ENCODE peak calls at places on chromosomes 3 and 15, in eight cellular contexts. Q is upper lobe of left lung, A is spleen, F is right lobe of liver, M is small intestine, R is tibial artery, X is HAP-1, H is HCT116. E is an unnamed sample. For H3K36me3, the result is how much of the 10 kb centered on the place peaks cover.

GRCh38 chr15:48823706-48824105 is 12.8 kb upstream of the CEP152 start:
- DNase-seq in M (no peak), X (peak), R (no peak), A (no peak), H (no peak), F (no peak), Q (no peak), E (no peak)

GRCh38 chr3:112378989-112379692 is 46.2 kb downstream of the CD200 start:
- DNase-seq in A (no peak), R (no peak), Q (peak), M (no peak), F (no peak), H (no peak), X (no peak), E (no peak)

GRCh38 chr3:174869448-174869847 is 10.3 kb downstream of the NAALADL2 start:
- DNase-seq in M (no peak), F (no peak), R (no peak), Q (no peak), X (no peak), A (no peak), H (no peak), E (peak)

GRCh38 chr15:40252438-40253178 is 13.7 kb downstream of the PAK6 start:
- DNase-seq in R (no peak), H (peak), Q (peak), F (no peak), M (peak), X (no peak), A (peak), E (peak)

GRCh38 chr3:51384145-51384729 is 854 bp upstream of the MANF start:
- DNase-seq in F (no peak), X (no peak), Q (peak), H (no peak), R (peak), A (peak), M (peak), E (peak)

GRCh38 chr3:169112153-169112892 is 551.2 kb downstream of the MECOM start:
- DNase-seq in F (no peak), R (no peak), Q (no peak), M (no peak), A (no peak), X (no peak), H (peak), E (peak)

GRCh38 chr3:188950832-188951489 is 220.8 kb upstream of the TPRG1 start:
- DNase-seq in H (peak), M (peak), X (no peak), R (peak), Q (peak), F (peak), A (no peak), E (peak)

GRCh38 chr3:124800511-124801374 is 70.5 kb downstream of the UMPS start:
- DNase-seq in F (peak), M (no peak), H (no peak), R (no peak), Q (no peak), X (no peak), A (peak), E (peak)

GRCh38 chr3:152417181-152417580 is 148.5 kb downstream of the MBNL1 start:
- DNase-seq in A (no peak), F (no peak), Q (no peak), R (no peak), H (no peak), M (no peak), X (no peak), E (no peak)

GRCh38 chr3:119148493-119149180 is 2.7 kb downstream of the TEX55 start:
- DNase-seq in F (no peak), X (no peak), M (no peak), Q (no peak), A (no peak), H (no peak), R (no peak), E (no peak)

GRCh38 chr3:142424754-142425153 is 23.1 kb downstream of the XRN1 start:
- DNase-seq in F (no peak), M (no peak), X (no peak), R (no peak), A (no peak), H (no peak), Q (no peak), E (no peak)

GRCh38 chr15:29736012-29736744 is 86.1 kb downstream of the TJP1 start:
- DNase-seq in R (no peak), Q (no peak), M (no peak), A (no peak), X (no peak), H (no peak), F (no peak), E (no peak)

GRCh38 chr15:100926258-100926657 is 7.1 kb downstream of the LRRK1 start:
- DNase-seq in H (no peak), R (no peak), F (no peak), Q (no peak), A (no peak), M (no peak), X (no peak), E (no peak)

GRCh38 chr3:48784426-48785120 is 63.1 kb downstream of the PRKAR2A start:
- DNase-seq in X (no peak), F (no peak), H (no peak), M (no peak), R (no peak), Q (no peak), A (no peak), E (no peak)

GRCh38 chr15:33029247-33029646 is 165.3 kb downstream of the FMN1 start:
- DNase-seq in M (no peak), R (no peak), H (no peak), Q (peak), X (no peak), A (no peak), F (no peak), E (no peak)

GRCh38 chr3:94249491-94250079 is 186.7 kb downstream of the NSUN3 start:
- DNase-seq in H (peak), R (peak), M (peak), X (peak), F (peak), Q (peak), A (peak), E (peak)

GRCh38 chr3:136749106-136749505 is 3.1 kb downstream of the STAG1 start:
- DNase-seq in R (no peak), Q (no peak), H (no peak), X (no peak), F (no peak), M (peak), A (no peak), E (peak)

GRCh38 chr15:57251941-57252340 is 124.4 kb upstream of the CGNL1 start:
- DNase-seq in F (no peak), H (no peak), X (no peak), R (no peak), Q (no peak), M (no peak), A (no peak), E (peak)

GRCh38 chr15:80265021-80265420 is 13.0 kb upstream of the CTXND1 start:
- DNase-seq in A (no peak), M (no peak), F (no peak), Q (no peak), X (no peak), H (no peak), R (no peak), E (no peak)

GRCh38 chr3:120956143-120956542 is 48.1 kb downstream of the STXBP5L start:
- DNase-seq in Q (no peak), M (no peak), H (no peak), R (no peak), A (no peak), F (no peak), X (no peak), E (no peak)

GRCh38 chr3:182238141-182238540 is 526.4 kb downstream of the SOX2 start:
- DNase-seq in H (no peak), Q (no peak), M (no peak), F (no peak), A (no peak), X (no peak), R (no peak), E (peak)

GRCh38 chr15:33716025-33716424 is 252.3 kb upstream of the CHRM5 start:
- DNase-seq in M (no peak), X (no peak), A (no peak), R (no peak), Q (no peak), H (no peak), F (no peak), E (no peak)

GRCh38 chr15:71599404-71600225 is 210.7 kb upstream of the NR2E3 start:
- DNase-seq in M (no peak), H (no peak), X (no peak), R (no peak), A (no peak), Q (peak), F (no peak), E (peak)

GRCh38 chr3:108006077-108006675 is 84.7 kb downstream of the CD47 start:
- DNase-seq in M (peak), A (no peak), F (peak), X (no peak), Q (peak), R (no peak), H (no peak), E (peak)

GRCh38 chr15:33846862-33847261 is 121.4 kb upstream of the CHRM5 start:
- DNase-seq in F (no peak), X (no peak), M (no peak), R (no peak), Q (no peak), A (no peak), H (no peak), E (no peak)

GRCh38 chr15:40534371-40534770 is 30.5 kb downstream of the CCDC32 start:
- DNase-seq in F (no peak), A (no peak), R (no peak), M (no peak), Q (no peak), X (no peak), H (no peak), E (no peak)

GRCh38 chr3:122085666-122086065 is 30.5 kb downstream of the CD86 start:
- DNase-seq in H (no peak), X (no peak), A (no peak), R (no peak), M (no peak), F (no peak), Q (no peak), E (no peak)

GRCh38 chr15:65916664-65917406 is 47.5 kb downstream of the RAB11A start:
- DNase-seq in R (peak), H (no peak), X (peak), M (no peak), A (peak), Q (peak), F (peak), E (peak)

GRCh38 chr15:31801152-31801551 is 229.2 kb upstream of the CHRNA7 start:
- DNase-seq in X (no peak), A (no peak), F (no peak), H (no peak), R (no peak), M (no peak), Q (no peak), E (peak)

GRCh38 chr3:145457825-145458552 is 703.0 kb downstream of the PLOD2 start:
- DNase-seq in R (no peak), H (no peak), A (no peak), F (no peak), X (no peak), M (no peak), Q (no peak), E (peak)

GRCh38 chr15:92924216-92924615 is 24.1 kb downstream of the CHD2 start:
- DNase-seq in M (no peak), Q (no peak), H (no peak), X (no peak), R (no peak), A (no peak), F (no peak), E (no peak)
- H3K36me3 ChIP-seq in M (under half), Q (under half), H (half or more), X (half or more), R (under half), A (under half), F (under half), E (half or more)

GRCh38 chr3:46925585-46925934 is 48.0 kb downstream of the PTH1R start:
- DNase-seq in M (no peak), A (peak), X (no peak), R (peak), Q (no peak), F (peak), H (no peak), E (no peak)
- H3K36me3 ChIP-seq in M (under half), A (under half), X (half or more), R (half or more), Q (under half), F (half or more), H (under half), E (under half)

DNA sequence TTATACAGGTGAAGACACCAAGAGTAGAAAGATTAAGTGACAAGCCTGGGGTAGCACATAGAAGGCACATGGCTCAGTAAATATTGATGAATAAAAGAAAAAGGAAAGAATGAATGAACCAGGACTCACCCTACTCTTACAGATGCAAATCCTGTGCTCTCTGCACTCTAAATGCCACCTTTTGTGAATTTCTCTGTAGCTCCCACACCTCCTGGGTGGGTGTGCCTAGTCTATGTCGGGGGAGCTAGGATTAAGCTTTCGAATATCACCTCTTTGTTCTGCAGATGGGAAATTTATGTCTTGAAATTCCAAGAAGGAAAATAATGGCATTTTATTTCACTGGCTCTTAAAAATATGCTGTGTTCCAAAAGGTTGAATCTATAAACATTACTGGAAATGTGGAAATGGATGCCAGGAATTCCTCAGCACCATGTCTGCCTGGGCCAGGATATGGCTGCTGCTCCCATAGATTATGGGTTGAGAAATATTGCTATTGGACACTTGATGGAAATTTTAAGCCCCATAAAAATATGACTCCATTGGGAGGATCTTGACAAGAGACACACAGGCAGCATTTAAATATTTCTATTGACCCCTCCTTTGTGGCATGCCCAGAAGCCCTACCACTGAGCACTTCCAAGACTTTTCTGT is 43.3 kb downstream of the CCNB2 start:
- DNase-seq in Q (no peak), R (no peak), H (no peak), A (no peak), M (no peak), F (no peak), X (peak), E (peak)
- H3K36me3 ChIP-seq in Q (under half), R (half or more), H (under half), A (under half), M (under half), F (under half), X (under half), E (under half)

DNA sequence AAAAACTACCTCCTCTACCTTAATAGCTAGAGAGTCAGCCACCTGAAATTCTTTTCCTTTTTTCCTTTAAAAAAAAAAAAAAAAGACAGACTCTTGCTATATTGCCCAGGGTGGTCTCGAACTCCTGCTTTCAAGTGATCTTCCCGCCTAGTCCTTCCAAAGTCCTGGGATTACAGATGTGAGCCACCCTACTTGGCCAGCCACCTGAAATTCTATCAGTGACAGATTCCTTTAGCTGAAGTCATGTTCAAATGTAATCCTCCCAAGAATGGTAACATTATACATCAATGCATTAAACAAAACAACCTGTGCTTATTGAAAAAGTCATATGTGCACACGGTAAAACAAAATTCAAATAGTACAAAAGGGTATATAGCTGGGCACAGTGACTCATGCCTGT is 51.8 kb upstream of the ATOSA start:
- DNase-seq in Q (no peak), R (no peak), F (no peak), H (no peak), X (no peak), A (no peak), M (no peak), E (no peak)
- H3K36me3 ChIP-seq in Q (under half), R (under half), F (under half), H (under half), X (under half), A (under half), M (under half), E (under half)

GRCh38 chr15:36472672-36473071 is 106.8 kb upstream of the CDIN1 start:
- DNase-seq in X (no peak), F (no peak), Q (no peak), A (no peak), M (no peak), H (no peak), R (no peak), E (no peak)

GRCh38 chr15:36469567-36469966 is 109.9 kb upstream of the CDIN1 start:
- DNase-seq in H (no peak), A (no peak), X (no peak), M (no peak), R (no peak), F (no peak), Q (no peak), E (no peak)

GRCh38 chr15:36465304-36465703 is 114.1 kb upstream of the CDIN1 start:
- DNase-seq in F (no peak), Q (no peak), M (no peak), X (no peak), R (no peak), A (no peak), H (no peak), E (no peak)

GRCh38 chr15:36468746-36469145 is 110.7 kb upstream of the CDIN1 start:
- DNase-seq in M (no peak), X (no peak), F (no peak), R (no peak), H (no peak), A (no peak), Q (peak), E (peak)
- H3K36me3 ChIP-seq in M (under half), X (under half), F (under half), R (under half), H (under half), A (under half), Q (under half), E (under half)

DNA sequence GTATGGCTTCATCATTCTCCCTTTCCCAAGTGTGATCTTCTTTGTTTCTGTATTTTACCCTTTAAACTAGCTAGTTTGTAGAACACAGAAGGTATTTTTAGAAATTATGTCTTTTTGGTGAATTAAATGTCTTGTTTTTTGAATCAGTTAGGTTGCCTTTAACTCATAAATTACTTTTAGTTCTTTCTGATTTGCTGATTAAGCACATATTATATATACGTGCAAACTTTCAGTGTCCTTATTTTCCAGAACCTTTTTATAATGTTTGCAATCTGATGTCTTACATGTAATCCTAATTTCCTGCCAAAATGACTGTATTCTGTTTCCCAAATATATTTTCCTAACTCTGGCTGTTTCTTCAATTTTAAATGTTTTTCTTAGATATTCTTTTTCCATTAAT is 51.7 kb downstream of the CHD2 start:
- DNase-seq in R (no peak), M (no peak), H (no peak), F (no peak), X (no peak), Q (no peak), A (no peak), E (no peak)
- H3K36me3 ChIP-seq in R (half or more), M (under half), H (half or more), F (half or more), X (half or more), Q (half or more), A (half or more), E (half or more)